ENCODE peak calls at places on chromosome 12, in four cellular contexts. One of them, this sample, is unnamed.

GRCh38 chr12:127550271-127550670 is 716.7 kb upstream of the TMEM132C start:
- DNase-seq in heart left ventricle: no peak
- DNase-seq in Peyer's patch: no peak
- DNase-seq in ovary: no peak
- DNase-seq in this sample: no peak

GRCh38 chr12:118219106-118219505 is 83.2 kb downstream of the PEBP1 start:
- DNase-seq in Peyer's patch: no peak
- DNase-seq in ovary: no peak
- DNase-seq in heart left ventricle: no peak
- DNase-seq in this sample: no peak

GRCh38 chr12:89353188-89353822 is 1.0 kb upstream of the DUSP6 start:
- DNase-seq in heart left ventricle: peak; percentile 78
- DNase-seq in ovary: peak; percentile 61
- DNase-seq in Peyer's patch: peak; percentile 52
- DNase-seq in this sample: no peak

GRCh38 chr12:6492838-6493579 is at the start of gene MRPL51:
- DNase-seq in heart left ventricle: peak; percentile 98
- DNase-seq in ovary: peak; percentile 98
- DNase-seq in Peyer's patch: peak; percentile 98
- DNase-seq in this sample: peak; percentile 96

GRCh38 chr12:52230364-52231281 is 2.4 kb upstream of the KRT7 start:
- DNase-seq in ovary: no peak
- DNase-seq in Peyer's patch: no peak
- DNase-seq in heart left ventricle: no peak
- DNase-seq in this sample: no peak

GRCh38 chr12:54160807-54161480 is 27.8 kb downstream of the SMUG1 start:
- DNase-seq in Peyer's patch: no peak
- DNase-seq in ovary: no peak
- DNase-seq in heart left ventricle: no peak
- DNase-seq in this sample: no peak

GRCh38 chr12:9721394-9722092 is 11.4 kb downstream of the CLECL1 start:
- DNase-seq in Peyer's patch: no peak
- DNase-seq in heart left ventricle: no peak
- DNase-seq in ovary: no peak
- DNase-seq in this sample: no peak

GRCh38 chr12:56469007-56469930 is 891 bp downstream of the SPRYD4 start:
- DNase-seq in heart left ventricle: no peak
- DNase-seq in Peyer's patch: no peak
- DNase-seq in ovary: peak; percentile 51
- DNase-seq in this sample: no peak

GRCh38 chr12:103877934-103878510 is 37.0 kb upstream of the NT5DC3 start:
- DNase-seq in ovary: no peak
- DNase-seq in heart left ventricle: peak; percentile 45
- DNase-seq in Peyer's patch: peak; percentile 40
- DNase-seq in this sample: peak; percentile 29

GRCh38 chr12:131806654-131807053 is 21.5 kb upstream of the MMP17 start:
- DNase-seq in ovary: no peak
- DNase-seq in heart left ventricle: no peak
- DNase-seq in Peyer's patch: no peak
- DNase-seq in this sample: no peak

GRCh38 chr12:77686760-77687159 is 143.9 kb upstream of the NAV3 start:
- DNase-seq in ovary: no peak
- DNase-seq in Peyer's patch: no peak
- DNase-seq in heart left ventricle: no peak
- DNase-seq in this sample: no peak

GRCh38 chr12:32390572-32391219 is 8.7 kb upstream of the FGD4 start:
- DNase-seq in ovary: peak; percentile 73
- DNase-seq in heart left ventricle: peak; percentile 28
- DNase-seq in Peyer's patch: no peak
- DNase-seq in this sample: no peak

GRCh38 chr12:97464241-97465011 is 1.8 kb downstream of the RMST start:
- DNase-seq in Peyer's patch: no peak
- DNase-seq in heart left ventricle: no peak
- DNase-seq in ovary: no peak
- DNase-seq in this sample: no peak

GRCh38 chr12:58886474-58886873 is 33.8 kb downstream of the LRIG3 start:
- DNase-seq in Peyer's patch: no peak
- DNase-seq in ovary: no peak
- DNase-seq in heart left ventricle: no peak
- DNase-seq in this sample: no peak

GRCh38 chr12:93839076-93839475 is 161.9 kb downstream of the CRADD start:
- DNase-seq in heart left ventricle: no peak
- DNase-seq in ovary: no peak
- DNase-seq in Peyer's patch: no peak
- DNase-seq in this sample: no peak

GRCh38 chr12:20832911-20833310 is 22.4 kb downstream of the SLCO1B3 start:
- DNase-seq in ovary: no peak
- DNase-seq in Peyer's patch: no peak
- DNase-seq in heart left ventricle: no peak
- DNase-seq in this sample: no peak

GRCh38 chr12:26017484-26018211 is 59.2 kb downstream of the RASSF8 start:
- DNase-seq in ovary: no peak
- DNase-seq in Peyer's patch: no peak
- DNase-seq in heart left ventricle: no peak
- DNase-seq in this sample: no peak

GRCh38 chr12:121603581-121603980 is 22.7 kb upstream of the ORAI1 start:
- DNase-seq in Peyer's patch: no peak
- DNase-seq in ovary: no peak
- DNase-seq in heart left ventricle: no peak
- DNase-seq in this sample: no peak

GRCh38 chr12:120483621-120484020 is 12.3 kb upstream of the DYNLL1 start:
- DNase-seq in heart left ventricle: no peak
- DNase-seq in Peyer's patch: no peak
- DNase-seq in ovary: no peak
- DNase-seq in this sample: no peak

GRCh38 chr12:3704512-3705348 is 48.2 kb downstream of the CRACR2A start:
- DNase-seq in heart left ventricle: no peak
- DNase-seq in Peyer's patch: no peak
- DNase-seq in ovary: no peak
- DNase-seq in this sample: no peak

GRCh38 chr12:31868980-31869379 is 90.2 kb upstream of the RESF1 start:
- DNase-seq in Peyer's patch: no peak
- DNase-seq in ovary: peak; percentile 76
- DNase-seq in heart left ventricle: peak; percentile 55
- DNase-seq in this sample: no peak

GRCh38 chr12:8038659-8039114 is 6.2 kb downstream of the FOXJ2 start:
- DNase-seq in ovary: peak; percentile 49
- DNase-seq in heart left ventricle: peak; percentile 60
- DNase-seq in Peyer's patch: no peak
- DNase-seq in this sample: peak; percentile 72

GRCh38 chr12:8037046-8037663 is 4.6 kb downstream of the FOXJ2 start:
- DNase-seq in Peyer's patch: peak; percentile 50
- DNase-seq in ovary: no peak
- DNase-seq in heart left ventricle: no peak
- DNase-seq in this sample: no peak

GRCh38 chr12:8036366-8036765 is 3.9 kb downstream of the FOXJ2 start:
- DNase-seq in heart left ventricle: no peak
- DNase-seq in ovary: no peak
- DNase-seq in Peyer's patch: no peak
- DNase-seq in this sample: peak; percentile 47

GRCh38 chr12:8035440-8036010 is 3.0 kb downstream of the FOXJ2 start:
- DNase-seq in heart left ventricle: no peak
- DNase-seq in ovary: no peak
- DNase-seq in Peyer's patch: no peak
- DNase-seq in this sample: no peak

DNA sequence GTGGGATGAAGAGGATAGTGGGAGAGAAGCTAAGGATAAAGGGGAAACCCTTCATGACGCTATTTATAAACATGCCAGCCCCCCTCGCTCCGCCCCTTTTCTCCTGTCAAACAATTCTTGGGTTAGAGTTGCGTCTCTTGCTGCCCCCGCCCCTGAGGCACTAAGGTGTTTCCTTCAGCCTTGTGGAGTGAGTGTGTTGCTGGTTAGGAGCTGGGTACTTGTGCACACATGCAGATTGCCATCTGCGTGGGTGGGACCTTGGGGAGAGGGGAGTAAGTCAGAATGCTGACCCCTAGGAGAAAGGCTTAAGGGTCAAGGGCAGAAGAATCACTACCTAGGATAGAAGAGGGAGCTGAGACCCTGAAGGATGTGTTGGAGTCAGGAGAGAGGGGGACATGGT is 5.4 kb downstream of the FOXJ2 start:
- DNase-seq in Peyer's patch: no peak
- DNase-seq in heart left ventricle: no peak
- DNase-seq in ovary: no peak
- DNase-seq in this sample: no peak
- TF ChIP-seq POLR2A in Peyer's patch: no peak
- TF ChIP-seq POLR2A in heart left ventricle: no peak
- TF ChIP-seq POLR2A in ovary: no peak
- TF ChIP-seq POLR2A in this sample: no peak

GRCh38 chr12:114684098-114684869 is at the start of gene TBX3:
- DNase-seq in Peyer's patch: peak; percentile 56
- DNase-seq in heart left ventricle: peak; percentile 91
- DNase-seq in ovary: peak; percentile 95
- DNase-seq in this sample: peak; percentile 98

GRCh38 chr12:114684870-114685273 is 897 bp upstream of the TBX3 start:
- DNase-seq in Peyer's patch: no peak
- DNase-seq in heart left ventricle: no peak
- DNase-seq in ovary: no peak
- DNase-seq in this sample: no peak

GRCh38 chr12:114682101-114682919 is 1.7 kb downstream of the TBX3 start:
- DNase-seq in ovary: no peak
- DNase-seq in Peyer's patch: no peak
- DNase-seq in heart left ventricle: no peak
- DNase-seq in this sample: no peak

GRCh38 chr12:114683709-114684097 is 272 bp downstream of the TBX3 start:
- DNase-seq in Peyer's patch: no peak
- DNase-seq in ovary: no peak
- DNase-seq in heart left ventricle: no peak
- DNase-seq in this sample: no peak

GRCh38 chr12:114682920-114683708 is 861 bp downstream of the TBX3 start:
- DNase-seq in heart left ventricle: peak; percentile 43
- DNase-seq in ovary: peak; percentile 67
- DNase-seq in Peyer's patch: no peak
- DNase-seq in this sample: peak; percentile 24
- H3K27ac ChIP-seq in heart left ventricle: peak overlapping the region; percentile 89
- H3K27ac ChIP-seq in ovary: peak overlapping the region; percentile 77
- H3K27ac ChIP-seq in Peyer's patch: peak overlapping the region; percentile 91
- H3K27ac ChIP-seq in this sample: peak overlapping the region; percentile 85

DNA sequence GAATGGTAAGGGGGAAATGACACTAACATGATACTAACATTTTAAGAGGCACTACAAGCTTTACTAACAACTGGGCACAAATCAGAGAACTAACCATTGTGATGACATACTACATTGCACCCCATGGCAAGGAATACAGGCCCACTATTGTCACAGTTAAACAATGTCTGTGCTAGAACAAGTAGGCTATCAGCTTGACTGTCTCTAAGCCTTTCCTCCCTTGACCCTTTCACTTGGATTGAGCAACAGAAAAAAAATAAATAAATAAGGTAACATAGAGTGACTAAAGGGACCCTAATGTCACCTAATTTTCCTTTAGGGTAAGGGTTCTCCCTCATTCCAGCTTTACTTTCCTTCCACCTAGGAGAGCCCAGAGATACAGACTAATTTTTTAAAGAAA is 4.4 kb downstream of the SLC38A2 start:
- DNase-seq in ovary: no peak
- DNase-seq in heart left ventricle: no peak
- DNase-seq in Peyer's patch: no peak
- DNase-seq in this sample: no peak
- H3K4me1 ChIP-seq in ovary: peaks cover 11% of the 10 kb centered on the region
- H3K4me1 ChIP-seq in heart left ventricle: peaks cover 55% of the 10 kb centered on the region
- H3K4me1 ChIP-seq in Peyer's patch: peaks cover 57% of the 10 kb centered on the region
- H3K4me1 ChIP-seq in this sample: peaks cover 74% of the 10 kb centered on the region

GRCh38 chr12:72274926-72275325 is 2.8 kb downstream of the TRHDE start:
- DNase-seq in ovary: no peak
- DNase-seq in Peyer's patch: no peak
- DNase-seq in heart left ventricle: no peak
- DNase-seq in this sample: no peak

GRCh38 chr12:72275551-72275950 is 3.4 kb downstream of the TRHDE start:
- DNase-seq in heart left ventricle: no peak
- DNase-seq in Peyer's patch: no peak
- DNase-seq in ovary: no peak
- DNase-seq in this sample: no peak

GRCh38 chr12:72276212-72276865 is 4.2 kb downstream of the TRHDE start:
- DNase-seq in Peyer's patch: no peak
- DNase-seq in heart left ventricle: no peak
- DNase-seq in ovary: no peak
- DNase-seq in this sample: no peak

GRCh38 chr12:72278894-72279293 is 6.7 kb downstream of the TRHDE start:
- DNase-seq in Peyer's patch: no peak
- DNase-seq in heart left ventricle: no peak
- DNase-seq in ovary: no peak
- DNase-seq in this sample: no peak

GRCh38 chr12:72277415-72277814 is 5.2 kb downstream of the TRHDE start:
- DNase-seq in heart left ventricle: no peak
- DNase-seq in Peyer's patch: no peak
- DNase-seq in ovary: no peak
- DNase-seq in this sample: no peak
- TF ChIP-seq POLR2A in heart left ventricle: no peak
- TF ChIP-seq POLR2A in Peyer's patch: no peak
- TF ChIP-seq POLR2A in ovary: no peak
- TF ChIP-seq POLR2A in this sample: no peak

DNA sequence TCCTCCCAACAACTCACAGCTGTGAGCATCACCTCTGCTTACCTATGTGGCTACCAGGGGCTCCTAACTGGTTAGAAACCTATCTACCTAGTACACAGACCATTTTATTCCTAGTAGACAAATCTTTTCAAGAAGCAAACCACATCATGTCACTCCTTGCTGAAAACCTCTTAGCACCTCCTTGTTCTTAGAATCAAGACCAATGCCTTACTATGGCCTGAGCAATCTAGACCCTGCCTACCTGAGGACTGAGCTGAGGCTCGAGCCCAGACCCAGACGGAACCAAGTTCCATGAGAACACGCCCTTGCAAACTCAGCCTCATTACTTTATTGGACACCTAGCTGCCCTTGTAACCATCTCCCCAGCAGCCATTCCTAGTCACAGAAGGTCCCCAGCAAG is 32.6 kb downstream of the CMKLR1 start:
- DNase-seq in ovary: no peak
- DNase-seq in heart left ventricle: no peak
- DNase-seq in Peyer's patch: no peak
- DNase-seq in this sample: no peak
- H3K27ac ChIP-seq in ovary: no peak overlapping the region
- H3K27ac ChIP-seq in heart left ventricle: peak overlapping the region; percentile 75
- H3K27ac ChIP-seq in Peyer's patch: peak overlapping the region; percentile 57
- H3K27ac ChIP-seq in this sample: peak overlapping the region; percentile 78

This sample was measured in gastrocnemius medialis.